ENCODE peak calls at places on chromosomes 2 and 18, in four cellular contexts. U is CD8-positive, alpha-beta memory T cell; J is AG08396; B is amygdala. T is an unnamed sample.

GRCh38 chr2:131641414-131642206 is 113.9 kb downstream of the CCDC74A start:
- DNase-seq in U (no peak), J (no peak), B (no peak), T (no peak)

GRCh38 chr2:17626986-17627385 is 86.5 kb downstream of the VSNL1 start:
- DNase-seq in U (no peak), J (no peak), B (no peak), T (no peak)

GRCh38 chr2:140502951-140503630 is 1627.7 kb downstream of the LRP1B start:
- DNase-seq in U (no peak), J (peak), B (no peak), T (no peak)

GRCh38 chr2:2809771-2810170 is 478.7 kb upstream of the MYT1L start:
- DNase-seq in U (no peak), J (no peak), B (no peak), T (no peak)

GRCh38 chr2:196613302-196613701 is 26.2 kb upstream of the CCDC150 start:
- DNase-seq in U (no peak), J (no peak), B (no peak), T (no peak)

GRCh38 chr18:25516121-25516520 is 164.2 kb upstream of the ZNF521 start:
- DNase-seq in U (no peak), J (no peak), B (no peak), T (no peak)

GRCh38 chr2:6963727-6964126 is 46.5 kb downstream of the RNF144A start:
- DNase-seq in U (no peak), J (no peak), B (no peak), T (no peak)

GRCh38 chr2:168357799-168358504 is 98.1 kb upstream of the CERS6 start:
- DNase-seq in U (no peak), J (no peak), B (no peak), T (no peak)